ENCODE peak calls at places on chromosomes 1 and 21, in five cellular contexts. H is heart right ventricle, O is Peyer's patch, V is foreskin keratinocyte, Y is hepatocyte. P is an unnamed sample.

GRCh38 chr1:232667781-232668101 is 37.8 kb upstream of the SIPA1L2 start:
- DNase-seq in H (no peak), O (no peak), V (no peak), Y (no peak), P (no peak)

GRCh38 chr1:15680131-15680530 is 4.0 kb upstream of the PLEKHM2 start:
- DNase-seq in H (no peak), O (no peak), V (peak; percentile 81), Y (no peak), P (peak; percentile 79)

GRCh38 chr1:143720087-143721023 is 251.4 kb downstream of the FAM72C start:
- DNase-seq in H (no peak), O (no peak), V (no peak), Y (no peak), P (peak; percentile 9)

GRCh38 chr1:92961896-92962752 is 862 bp upstream of the DIPK1A start:
- DNase-seq in H (peak; percentile 36), O (peak; percentile 58), V (peak; percentile 81), Y (peak; percentile 43), P (peak; percentile 55)

GRCh38 chr1:209924386-209924785 is 13.6 kb upstream of the SYT14 start:
- DNase-seq in H (no peak), O (no peak), V (no peak), Y (no peak), P (no peak)

GRCh38 chr1:51768971-51769601 is 109.4 kb downstream of the NRDC start:
- DNase-seq in H (no peak), O (no peak), V (no peak), Y (peak; percentile 73), P (peak; percentile 48)

GRCh38 chr1:196877964-196878363 is 9.9 kb upstream of the CFHR4 start:
- DNase-seq in H (no peak), O (no peak), V (no peak), Y (peak; percentile 38), P (peak; percentile 25)

GRCh38 chr1:193256019-193256418 is 69.6 kb upstream of the B3GALT2 start:
- DNase-seq in H (no peak), O (no peak), V (no peak), Y (no peak), P (no peak)

GRCh38 chr1:119475866-119476439 is 31.1 kb upstream of the HSD3B1 start:
- DNase-seq in H (no peak), O (no peak), V (no peak), Y (peak; percentile 83), P (peak; percentile 70)

GRCh38 chr1:53047737-53048344 is 14.2 kb upstream of the PODN start:
- DNase-seq in H (no peak), O (no peak), V (peak; percentile 45), Y (no peak), P (peak; percentile 30)

GRCh38 chr1:206544562-206545257 is 37.4 kb downstream of the RASSF5 start:
- DNase-seq in H (peak; percentile 68), O (peak; percentile 78), V (no peak), Y (peak; percentile 78), P (peak; percentile 89)

GRCh38 chr1:159121526-159121925 is 45.0 kb upstream of the AIM2 start:
- DNase-seq in H (no peak), O (no peak), V (no peak), Y (no peak), P (no peak)

GRCh38 chr1:200306954-200307754 is 102.7 kb downstream of the ZNF281 start:
- DNase-seq in H (peak; percentile 16), O (no peak), V (no peak), Y (peak; percentile 42), P (peak; percentile 79)

GRCh38 chr1:236522937-236523703 is 662 bp upstream of the LGALS8 start:
- DNase-seq in H (peak; percentile 28), O (no peak), V (no peak), Y (peak; percentile 60), P (peak; percentile 23)

GRCh38 chr1:108880850-108881249 is 4.1 kb downstream of the GPSM2 start:
- DNase-seq in H (no peak), O (no peak), V (no peak), Y (no peak), P (peak; percentile 30)

DNA sequence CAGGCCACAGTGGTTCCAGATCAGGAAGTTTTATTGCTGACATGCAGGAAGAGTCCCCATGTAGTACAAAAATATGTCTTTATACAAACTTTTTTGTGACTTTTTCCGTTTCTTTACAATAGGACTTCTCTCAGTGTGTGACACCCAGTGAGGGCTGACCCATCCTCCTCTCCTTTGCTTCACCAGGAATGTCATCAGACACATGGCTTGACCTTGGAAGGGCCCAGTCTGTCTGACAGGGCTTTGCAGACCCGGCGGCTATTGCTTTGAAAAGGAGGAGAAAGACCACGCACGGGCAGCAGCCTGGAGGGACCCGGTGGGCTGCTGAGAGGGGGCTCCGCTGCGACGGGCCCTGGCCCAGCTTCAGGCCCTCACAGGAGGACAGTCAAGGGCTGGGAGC is 16.2 kb upstream of the EVA1B start:
- DNase-seq in H (no peak), O (no peak), V (no peak), Y (no peak), P (no peak)
- TF ChIP-seq CTCF in H (no peak), O (no peak), V (no peak), Y (no peak), P (no peak)

DNA sequence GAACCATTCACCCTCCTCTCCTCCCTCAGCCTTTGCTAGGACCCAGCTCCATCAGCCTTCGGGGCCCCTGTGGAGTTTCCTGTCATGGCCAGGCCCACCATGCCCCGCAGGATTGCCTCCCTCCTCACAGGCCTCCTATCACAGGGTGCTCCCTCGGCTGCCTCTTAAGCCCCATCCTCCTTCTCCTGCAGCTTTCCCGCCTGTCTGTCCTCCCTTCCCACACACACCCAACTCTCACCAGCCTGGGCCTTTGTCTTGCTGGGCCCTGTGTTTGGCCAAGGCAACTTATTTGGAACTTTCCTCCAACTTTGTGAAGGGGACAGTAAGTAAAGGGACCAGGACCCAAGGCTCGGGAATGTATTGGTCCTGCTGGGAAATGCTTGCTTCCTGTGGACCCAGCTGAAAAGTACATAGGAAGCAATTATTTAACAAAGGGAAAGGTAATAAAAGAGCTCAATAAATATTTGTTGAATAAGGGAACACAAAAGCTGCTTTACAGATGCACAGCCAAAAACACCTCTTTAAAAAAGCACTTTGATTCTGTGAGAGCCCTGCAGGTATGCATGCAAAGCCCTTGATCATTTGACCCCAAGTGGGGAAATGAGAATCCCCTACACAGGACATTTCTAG is 31.5 kb upstream of the TENT5C start:
- DNase-seq in H (no peak), O (no peak), V (no peak), Y (no peak), P (no peak)
- H3K27ac ChIP-seq in H (no peak overlapping the region), O (no peak overlapping the region), V (no peak overlapping the region), Y (no peak overlapping the region), P (no peak overlapping the region)

GRCh38 chr1:185654952-185655314 is 79.3 kb upstream of the HMCN1 start:
- DNase-seq in H (no peak), O (no peak), V (no peak), Y (no peak), P (no peak)

GRCh38 chr1:185653615-185654014 is 80.6 kb upstream of the HMCN1 start:
- DNase-seq in H (no peak), O (no peak), V (no peak), Y (no peak), P (no peak)

GRCh38 chr1:185654199-185654951 is 79.8 kb upstream of the HMCN1 start:
- DNase-seq in H (no peak), O (no peak), V (no peak), Y (peak; percentile 43), P (no peak)

GRCh38 chr1:185650602-185651230 is 83.5 kb upstream of the HMCN1 start:
- DNase-seq in H (no peak), O (no peak), V (peak; percentile 17), Y (peak; percentile 46), P (no peak)

GRCh38 chr1:185652348-185652747 is 81.8 kb upstream of the HMCN1 start:
- DNase-seq in H (no peak), O (no peak), V (no peak), Y (no peak), P (no peak)
- TF ChIP-seq CTCF in H (peak; percentile 23), O (peak; percentile 20), V (peak; percentile 47), Y (no peak), P (no peak)

GRCh38 chr1:173894189-173894588 is 22.9 kb downstream of the SERPINC1 start:
- DNase-seq in H (no peak), O (no peak), V (peak; percentile 30), Y (no peak), P (no peak)
- H3K27ac ChIP-seq in H (no peak overlapping the region), O (no peak overlapping the region), V (no peak overlapping the region), Y (no peak overlapping the region), P (no peak overlapping the region)

GRCh38 chr21:32768530-32768929 is 3.0 kb downstream of the PAXBP1 start:
- DNase-seq in H (no peak), O (no peak), V (no peak), Y (no peak), P (no peak)

DNA sequence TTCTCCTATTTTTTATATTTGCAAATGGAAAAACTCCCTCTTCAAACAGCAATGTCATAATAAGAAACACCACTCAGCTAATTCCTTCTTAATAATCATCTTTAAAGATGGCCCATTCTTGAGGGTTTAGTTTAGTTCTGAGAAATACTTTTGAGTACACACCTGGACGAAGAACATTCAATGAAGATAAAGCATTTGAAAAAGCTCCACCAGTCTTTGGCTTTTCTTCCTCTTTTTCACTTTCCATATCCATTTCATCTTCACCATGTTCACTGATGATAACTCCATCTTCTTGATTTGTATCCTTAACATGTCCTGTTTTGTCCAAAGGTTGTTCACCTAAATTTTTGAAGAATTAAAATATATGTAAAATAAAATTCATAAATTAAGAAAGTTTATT is 7.4 kb downstream of the PAXBP1 start:
- DNase-seq in H (no peak), O (no peak), V (no peak), Y (no peak), P (no peak)
- TF ChIP-seq CTCF in H (no peak), O (no peak), V (no peak), Y (no peak), P (no peak)

GRCh38 chr1:168977618-168978017 is 128.9 kb upstream of the ATP1B1 start:
- DNase-seq in H (no peak), O (no peak), V (no peak), Y (no peak), P (no peak)
- H3K27ac ChIP-seq in H (no peak overlapping the region), O (no peak overlapping the region), V (no peak overlapping the region), Y (no peak overlapping the region), P (no peak overlapping the region)

DNA sequence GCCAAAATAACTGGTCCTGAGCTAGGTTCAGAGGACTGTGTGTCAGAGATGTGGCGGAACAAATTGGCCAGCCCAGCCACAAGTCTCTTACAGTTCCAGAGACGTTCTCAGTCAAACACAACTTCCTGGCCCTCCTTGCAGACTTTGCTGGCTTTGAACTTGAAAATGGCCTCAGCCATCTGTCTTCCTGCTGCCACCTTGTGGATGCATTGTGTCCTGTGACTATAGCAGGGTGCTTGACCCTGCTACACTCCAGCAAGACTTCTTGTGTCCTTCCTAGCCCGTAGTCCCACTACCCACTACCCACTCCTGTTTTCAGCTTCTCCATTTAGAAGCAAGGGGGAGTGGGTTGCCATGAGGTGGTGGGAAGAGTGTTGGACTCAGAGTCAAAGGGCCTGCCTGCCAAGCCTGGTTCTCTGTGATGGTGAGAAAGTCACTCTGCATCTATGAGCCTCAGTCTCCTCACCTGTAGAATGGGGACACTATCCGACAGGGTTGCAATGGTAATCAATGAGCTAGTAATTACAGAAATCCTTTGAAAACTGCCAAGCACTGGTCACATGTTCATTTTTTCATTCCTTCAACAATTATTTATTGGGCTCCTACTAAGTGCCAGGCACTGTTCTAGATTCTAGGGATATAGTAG is 109.9 kb downstream of the IGSF21 start:
- DNase-seq in H (no peak), O (no peak), V (no peak), Y (peak; percentile 37), P (no peak)
- TF ChIP-seq CTCF in H (peak; percentile 40), O (peak; percentile 14), V (peak; percentile 55), Y (peak; percentile 46), P (no peak)

GRCh38 chr1:222918746-222919477 is 104.1 kb downstream of the DISP1 start:
- DNase-seq in H (no peak), O (no peak), V (peak; percentile 22), Y (no peak), P (no peak)
- H3K27ac ChIP-seq in H (no peak overlapping the region), O (no peak overlapping the region), V (no peak overlapping the region), Y (no peak overlapping the region), P (no peak overlapping the region)

GRCh38 chr1:47449702-47450552 is 12.1 kb downstream of the FOXD2 start:
- DNase-seq in H (no peak), O (no peak), V (no peak), Y (peak; percentile 54), P (peak; percentile 25)
- TF ChIP-seq CTCF in H (peak; percentile 56), O (peak; percentile 62), V (peak; percentile 62), Y (peak; percentile 51), P (no peak)

P was measured in RWPE1.